ENCODE peak calls at places on chromosomes 4 and X, in four cellular contexts. S, U, Q and T are unnamed samples.

GRCh38 chrX:101287402-101287801 is 3.7 kb downstream of the TAF7L start:
- DNase-seq in S (peak; percentile 11), U (peak; percentile 49), Q (peak; percentile 3), T (no peak)

GRCh38 chr4:6333301-6334202 is 63.9 kb downstream of the WFS1 start:
- DNase-seq in S (no peak), U (peak; percentile 59), Q (no peak), T (no peak)

GRCh38 chr4:140756292-140757219 is at the start of gene TBC1D9:
- DNase-seq in S (peak; percentile 68), U (peak; percentile 9), Q (peak; percentile 25), T (peak; percentile 82)

GRCh38 chrX:103066606-103067005 is 2.6 kb upstream of the BEX1 start:
- DNase-seq in S (no peak), U (no peak), Q (no peak), T (no peak)

GRCh38 chr4:108006361-108006760 is 16.7 kb downstream of the HADH start:
- DNase-seq in S (no peak), U (no peak), Q (no peak), T (no peak)

GRCh38 chr4:26871611-26872010 is 11.0 kb downstream of the STIM2 start:
- DNase-seq in S (no peak), U (no peak), Q (no peak), T (no peak)

GRCh38 chr4:184282895-184283654 is 65.4 kb upstream of the ENPP6 start:
- DNase-seq in S (no peak), U (no peak), Q (peak; percentile 97), T (no peak)

GRCh38 chr4:25779021-25779420 is 83.8 kb downstream of the SEL1L3 start:
- DNase-seq in S (no peak), U (no peak), Q (no peak), T (no peak)

GRCh38 chr4:172683016-172683415 is 485.6 kb upstream of the GALNT7 start:
- DNase-seq in S (no peak), U (no peak), Q (no peak), T (no peak)

GRCh38 chrX:71181558-71181909 is 36.9 kb downstream of the NLGN3 start:
- DNase-seq in S (no peak), U (peak; percentile 40), Q (no peak), T (no peak)

GRCh38 chr4:108172231-108172779 is 3.6 kb upstream of the LEF1 start:
- DNase-seq in S (no peak), U (no peak), Q (no peak), T (peak; percentile 31)

GRCh38 chr4:82423245-82424054 is 6.8 kb downstream of the HNRNPDL start:
- DNase-seq in S (no peak), U (no peak), Q (no peak), T (no peak)

GRCh38 chr4:96035727-96036126 is 195.8 kb downstream of the PDHA2 start:
- DNase-seq in S (no peak), U (peak; percentile 8), Q (no peak), T (no peak)

GRCh38 chrX:151982217-151982616 is 7.7 kb upstream of the GABRE start:
- DNase-seq in S (peak; percentile 78), U (peak; percentile 57), Q (no peak), T (no peak)

GRCh38 chr4:184358521-184359232 is 115.7 kb downstream of the IRF2 start:
- DNase-seq in S (no peak), U (no peak), Q (no peak), T (no peak)

GRCh38 chr4:81541546-81541945 is 69.8 kb upstream of the RASGEF1B start:
- DNase-seq in S (no peak), U (no peak), Q (no peak), T (no peak)

GRCh38 chr4:131426023-131426758 is 1722.9 kb upstream of the PCDH10 start:
- DNase-seq in S (no peak), U (no peak), Q (peak; percentile 13), T (no peak)

GRCh38 chrX:121598356-121598755 is 550.9 kb downstream of the GLUD2 start:
- DNase-seq in S (no peak), U (no peak), Q (no peak), T (no peak)

GRCh38 chr4:129092636-129093172 is 635 bp downstream of the SCLT1 start:
- DNase-seq in S (no peak), U (peak; percentile 22), Q (no peak), T (no peak)

GRCh38 chr4:2811830-2812599 is 19.1 kb downstream of the SH3BP2 start:
- DNase-seq in S (peak; percentile 59), U (no peak), Q (peak; percentile 40), T (peak; percentile 38)

GRCh38 chr4:151569650-151570049 is 160.7 kb downstream of the FHIP1A start:
- DNase-seq in S (no peak), U (no peak), Q (no peak), T (no peak)

GRCh38 chrX:119391279-119391678 is 7.9 kb upstream of the SLC25A43 start:
- DNase-seq in S (peak; percentile 22), U (peak; percentile 24), Q (no peak), T (no peak)

GRCh38 chr4:185343726-185344581 is 51.8 kb downstream of the LRP2BP start:
- DNase-seq in S (no peak), U (no peak), Q (no peak), T (no peak)

GRCh38 chrX:133258481-133258880 is 40.3 kb upstream of the TFDP3 start:
- DNase-seq in S (no peak), U (no peak), Q (no peak), T (no peak)

GRCh38 chr4:14829795-14830194 is 172.5 kb upstream of the CPEB2 start:
- DNase-seq in S (peak; percentile 39), U (no peak), Q (no peak), T (no peak)

GRCh38 chr4:41472098-41472497 is 65.9 kb upstream of the LIMCH1 start:
- DNase-seq in S (no peak), U (no peak), Q (no peak), T (no peak)

GRCh38 chr4:1808851-1809753 is 16.0 kb downstream of the FGFR3 start:
- DNase-seq in S (no peak), U (no peak), Q (no peak), T (no peak)

GRCh38 chrX:138858438-138858837 is 146.9 kb upstream of the FGF13 start:
- DNase-seq in S (no peak), U (peak; percentile 67), Q (no peak), T (no peak)

GRCh38 chr4:99998062-99998880 is 48.2 kb upstream of the H2AZ1 start:
- DNase-seq in S (peak; percentile 9), U (peak; percentile 20), Q (peak; percentile 2), T (no peak)

GRCh38 chrX:134460861-134461218 is 875 bp downstream of the HPRT1 start:
- DNase-seq in S (no peak), U (peak; percentile 43), Q (no peak), T (no peak)
- TF ChIP-seq ATF2 in S (no peak), U (no peak), Q (no peak), T (no peak)

DNA sequence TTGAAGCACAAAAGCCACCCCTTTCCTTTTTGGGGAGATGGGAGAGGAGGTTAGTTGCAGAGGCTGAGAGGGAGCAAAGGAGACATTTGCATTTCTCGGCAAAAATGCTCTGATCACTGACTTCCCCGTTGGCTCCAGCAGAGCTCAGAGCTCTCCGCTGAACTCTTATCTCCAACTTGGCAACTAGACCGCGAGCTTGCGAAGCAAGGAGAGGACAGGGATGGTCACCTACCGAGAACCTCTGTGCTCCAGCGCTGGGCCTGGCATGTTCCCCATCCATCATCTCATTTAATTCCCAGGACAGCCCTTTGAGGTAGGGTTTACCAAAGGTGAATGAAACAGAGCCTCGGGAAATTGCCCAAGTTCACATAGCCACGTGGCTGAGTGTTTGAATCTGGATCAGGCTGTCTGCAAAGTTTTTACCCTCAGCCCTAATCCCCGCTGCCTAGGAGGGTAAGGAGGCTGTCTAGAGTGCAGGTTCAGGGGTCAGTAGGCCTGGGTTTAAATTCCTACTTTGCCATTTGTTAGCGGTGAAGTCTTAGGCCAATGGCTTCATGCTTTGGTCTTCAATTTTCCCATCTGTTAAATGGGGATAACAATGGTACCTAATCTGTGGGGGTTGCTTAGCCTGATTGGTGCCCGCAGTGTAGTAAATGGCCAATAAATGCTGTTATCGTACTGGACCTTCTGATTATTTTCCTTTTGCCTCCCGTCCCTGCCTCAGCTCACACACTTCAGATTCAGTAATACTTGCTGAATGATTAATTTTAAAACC is 3.8 kb upstream of the CITED1 start:
- DNase-seq in S (no peak), U (peak; percentile 37), Q (no peak), T (no peak)
- TF ChIP-seq SP1 in S (no peak), U (no peak), Q (no peak), T (no peak)

GRCh38 chrX:40147399-40148188 is 49.8 kb upstream of the BCOR start:
- DNase-seq in S (no peak), U (no peak), Q (no peak), T (peak; percentile 29)
- TF ChIP-seq CREM in S (no peak), U (no peak), Q (no peak), T (no peak)

DNA sequence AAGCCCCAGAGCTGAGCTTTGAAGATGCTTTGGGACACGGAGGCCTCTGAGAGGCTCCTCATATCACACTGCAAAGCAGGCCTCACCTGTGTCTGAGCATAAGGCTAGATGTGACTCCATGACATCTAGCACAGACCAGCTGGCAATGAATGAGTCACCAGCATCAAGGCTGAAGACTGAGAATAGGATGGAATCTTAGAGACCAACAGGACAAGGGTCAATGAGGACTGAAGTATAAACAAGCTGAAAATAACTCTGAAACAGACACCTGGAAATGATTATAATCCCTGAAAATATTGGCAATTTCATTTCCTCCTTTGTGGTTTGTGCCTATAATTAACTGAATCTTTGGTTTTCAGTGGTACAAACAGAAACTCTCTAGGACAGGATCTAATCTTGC is 87.1 kb upstream of the PRPS1 start:
- DNase-seq in S (no peak), U (no peak), Q (no peak), T (no peak)
- TF ChIP-seq ATF2 in S (no peak), U (no peak), Q (no peak), T (no peak)

GRCh38 chrX:123425904-123426303 is 241.8 kb downstream of the GRIA3 start:
- DNase-seq in S (no peak), U (no peak), Q (no peak), T (no peak)
- TF ChIP-seq SP1 in S (no peak), U (no peak), Q (no peak), T (no peak)

DNA sequence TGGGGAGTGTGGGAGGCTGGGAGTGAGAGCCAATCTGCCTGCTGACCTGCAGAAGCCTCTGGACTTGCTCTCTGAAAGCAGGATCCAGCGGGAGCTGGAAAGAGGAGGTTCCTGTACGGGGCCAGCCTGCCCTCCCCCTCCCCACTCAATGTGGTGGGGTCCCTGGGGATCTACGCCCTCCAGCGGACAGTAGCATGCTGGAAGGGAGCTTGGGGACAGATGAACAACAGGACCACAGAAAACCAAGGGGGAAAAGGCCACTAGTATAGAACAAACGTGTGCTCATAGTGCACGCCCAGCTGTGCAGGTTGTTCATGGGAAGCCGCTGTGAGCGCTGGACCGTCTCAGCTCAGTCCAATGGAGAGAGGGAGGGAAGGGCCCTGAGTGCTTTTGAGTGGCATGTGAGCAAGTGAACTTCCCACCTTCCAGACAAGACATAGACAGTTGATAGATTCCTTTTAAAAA is 15.8 kb downstream of the HMX1 start:
- DNase-seq in S (no peak), U (no peak), Q (no peak), T (peak; percentile 72)
- TF ChIP-seq CREM in S (no peak), U (no peak), Q (no peak), T (no peak)

DNA sequence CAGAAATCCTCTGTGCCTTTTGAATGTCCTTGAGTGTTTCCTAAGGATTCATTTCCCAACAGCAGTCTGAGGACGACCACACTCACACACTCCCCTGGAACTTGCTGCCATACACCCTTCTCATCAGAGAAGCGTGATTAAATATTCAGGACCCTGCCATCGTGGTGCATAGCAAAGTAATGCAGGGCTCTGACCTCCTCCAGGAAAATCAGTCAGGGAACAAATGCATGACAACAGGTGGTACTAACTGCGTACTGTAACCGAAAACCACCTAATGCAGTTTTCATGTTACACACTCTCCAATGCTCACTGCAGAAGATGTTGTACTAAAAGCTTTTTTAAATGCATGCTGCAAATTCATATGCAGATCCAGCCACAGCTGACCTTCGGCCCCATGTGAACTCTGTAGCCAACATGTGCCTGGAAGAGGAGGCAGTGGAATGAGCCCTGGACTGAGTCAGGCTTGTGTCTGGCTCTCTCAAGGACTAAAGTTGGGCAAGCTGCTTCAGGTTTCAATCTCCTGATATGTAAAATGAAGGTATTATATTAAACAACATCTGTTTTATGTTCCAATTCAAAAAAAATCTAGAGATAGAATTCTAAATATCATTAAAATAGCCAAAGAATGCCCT is 238.2 kb downstream of the KCNIP4 start:
- DNase-seq in S (no peak), U (no peak), Q (no peak), T (no peak)
- TF ChIP-seq ATF2 in S (no peak), U (no peak), Q (no peak), T (no peak)